ENCODE peak calls at places on chromosomes 11 and 22, in five cellular contexts. A is GM20000, H is pancreas, F is upper lobe of right lung, Z is heart right ventricle. N is an unnamed sample.

GRCh38 chr11:77195071-77195705 is 67.1 kb downstream of the MYO7A start:
- DNase-seq in Z (no peak), H (no peak), F (peak; percentile 41), A (no peak), N (no peak)

GRCh38 chr11:15852179-15852578 is 504.2 kb downstream of the SOX6 start:
- DNase-seq in H (no peak), F (no peak), A (no peak), Z (no peak), N (no peak)

GRCh38 chr11:85109141-85109540 is 518.0 kb downstream of the DLG2 start:
- DNase-seq in H (no peak), Z (no peak), F (no peak), A (peak; percentile 27), N (no peak)

GRCh38 chr11:129881570-129882170 is 13.7 kb downstream of the NFRKB start:
- DNase-seq in H (no peak), F (no peak), A (peak; percentile 40), Z (no peak), N (peak; percentile 48)

GRCh38 chr22:37894939-37895670 is 11.0 kb upstream of the MICALL1 start:
- DNase-seq in F (no peak), A (no peak), H (no peak), Z (no peak), N (peak; percentile 5)

GRCh38 chr11:107576497-107577086 is 11.1 kb upstream of the ALKBH8 start:
- DNase-seq in F (no peak), A (peak; percentile 57), H (no peak), Z (peak; percentile 23), N (peak; percentile 61)

GRCh38 chr11:93113824-93114223 is 84.0 kb downstream of the SLC36A4 start:
- DNase-seq in A (no peak), Z (no peak), F (no peak), H (no peak), N (no peak)

GRCh38 chr11:35683728-35684339 is 21.3 kb downstream of the TRIM44 start:
- DNase-seq in F (no peak), H (no peak), Z (no peak), A (no peak), N (no peak)

GRCh38 chr22:49139492-49140151 is 688.1 kb downstream of the BRD1 start:
- DNase-seq in Z (no peak), H (no peak), F (no peak), A (no peak), N (no peak)

GRCh38 chr22:28955817-28956216 is 72.4 kb downstream of the ZNRF3 start:
- DNase-seq in H (no peak), A (peak; percentile 34), F (no peak), Z (no peak), N (peak; percentile 31)

GRCh38 chr11:47002366-47002765 is 65.8 kb downstream of the CSTPP1 start:
- DNase-seq in A (no peak), Z (no peak), H (no peak), F (no peak), N (no peak)

GRCh38 chr11:116731097-116731761 is 41.6 kb downstream of the BUD13 start:
- DNase-seq in A (no peak), Z (no peak), F (peak; percentile 49), H (no peak), N (no peak)

GRCh38 chr22:41382098-41382578 is 396 bp downstream of the TEF start:
- DNase-seq in H (peak; percentile 80), F (peak; percentile 89), A (peak; percentile 89), Z (peak; percentile 74), N (peak; percentile 88)

GRCh38 chr11:35274909-35275807 is 136.2 kb downstream of the CD44 start:
- DNase-seq in Z (peak; percentile 35), A (no peak), F (peak; percentile 74), H (peak; percentile 85), N (no peak)

GRCh38 chr11:105045897-105046296 is 762 bp upstream of the CARD16 start:
- DNase-seq in A (no peak), Z (no peak), H (no peak), F (no peak), N (no peak)

GRCh38 chr11:38476808-38477565 is 1879.0 kb upstream of the RAG2 start:
- DNase-seq in Z (no peak), H (no peak), F (no peak), A (no peak), N (no peak)

GRCh38 chr22:22884888-22885840 is 2.5 kb upstream of the IGLL5 start:
- DNase-seq in Z (no peak), H (no peak), A (peak; percentile 87), F (no peak), N (peak; percentile 72)

GRCh38 chr11:73184953-73185671 is 33.0 kb upstream of the P2RY2 start:
- DNase-seq in F (peak; percentile 85), A (peak; percentile 66), H (peak; percentile 62), Z (peak; percentile 75), N (peak; percentile 68)

GRCh38 chr11:97865424-97866012 is 1155.2 kb upstream of the CNTN5 start:
- DNase-seq in F (no peak), H (no peak), A (no peak), Z (no peak), N (no peak)

GRCh38 chr11:117459979-117460300 is 132.3 kb downstream of the CEP164 start:
- DNase-seq in A (no peak), F (no peak), Z (no peak), H (no peak), N (no peak)

GRCh38 chr11:65553301-65554001 is 4.7 kb downstream of the LTBP3 start:
- DNase-seq in H (no peak), F (no peak), A (peak; percentile 71), Z (no peak), N (no peak)

GRCh38 chr11:108929241-108929640 is 264.4 kb downstream of the DDX10 start:
- DNase-seq in F (no peak), A (no peak), Z (no peak), H (no peak), N (no peak)

GRCh38 chr11:30789270-30789669 is 203.1 kb upstream of the MPPED2 start:
- DNase-seq in A (no peak), H (no peak), Z (no peak), F (no peak), N (no peak)

GRCh38 chr11:6817668-6818067 is 18.2 kb upstream of the OR6A2 start:
- DNase-seq in Z (no peak), F (no peak), A (no peak), H (no peak), N (no peak)

GRCh38 chr22:17149073-17149815 is 9.8 kb downstream of the HDHD5 start:
- DNase-seq in H (no peak), A (no peak), Z (no peak), F (no peak), N (no peak)

GRCh38 chr22:32637951-32638350 is 163.3 kb downstream of the FBXO7 start:
- DNase-seq in A (no peak), F (no peak), H (no peak), Z (no peak), N (no peak)

GRCh38 chr11:2804701-2805387 is 80.7 kb downstream of the CDKN1C start:
- DNase-seq in H (peak; percentile 10), A (no peak), Z (peak; percentile 48), F (peak; percentile 51), N (no peak)

GRCh38 chr11:94926698-94927237 is 46.6 kb downstream of the CWC15 start:
- DNase-seq in Z (peak; percentile 84), A (no peak), H (peak; percentile 37), F (peak; percentile 75), N (no peak)

GRCh38 chr11:123707606-123708205 is 33.8 kb downstream of the ZNF202 start:
- DNase-seq in F (no peak), A (peak; percentile 60), Z (no peak), H (peak; percentile 28), N (peak; percentile 65)

GRCh38 chr11:15819679-15820286 is 536.6 kb downstream of the SOX6 start:
- DNase-seq in H (peak; percentile 77), F (peak; percentile 87), A (peak; percentile 53), Z (peak; percentile 84), N (peak; percentile 34)

GRCh38 chr11:123429851-123430735 is at the start of gene GRAMD1B:
- DNase-seq in F (peak; percentile 77), H (peak; percentile 21), Z (peak; percentile 62), A (peak; percentile 80), N (peak; percentile 82)

GRCh38 chr11:122177238-122177637 is 61.2 kb upstream of the BLID start:
- DNase-seq in F (no peak), Z (no peak), H (no peak), A (no peak), N (no peak)

GRCh38 chr11:46389450-46390330 is 1.9 kb downstream of the CHRM4 start:
- DNase-seq in A (peak; percentile 92), Z (peak; percentile 74), F (peak; percentile 87), H (peak; percentile 65), N (peak; percentile 94)

GRCh38 chr11:112096194-112096593 is 9.5 kb downstream of the SDHD start:
- DNase-seq in H (no peak), A (no peak), F (no peak), Z (no peak), N (no peak)

DNA sequence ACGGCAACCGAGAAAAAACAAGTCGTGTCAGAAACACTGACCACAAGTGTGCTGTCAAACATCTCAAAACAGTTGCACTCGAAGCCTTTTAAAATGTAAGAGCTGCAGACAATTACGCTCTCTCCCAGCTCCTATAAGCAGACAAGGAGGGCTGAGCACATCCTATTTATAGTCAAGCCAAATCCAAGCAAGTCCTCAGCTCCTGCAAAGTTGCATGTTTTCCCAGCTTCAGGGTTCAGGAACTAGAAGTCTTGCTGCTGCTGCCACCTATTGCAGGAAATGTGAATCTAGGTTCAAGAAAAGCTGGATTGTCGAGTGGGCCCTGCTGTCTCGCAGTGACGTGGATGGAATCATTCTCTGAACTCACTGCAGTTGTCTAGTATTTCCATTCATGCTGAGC is 15.5 kb downstream of the EFCAB6 start:
- DNase-seq in Z (no peak), F (no peak), H (no peak), A (no peak), N (no peak)
- TF ChIP-seq CTCF in Z (no peak), F (peak; percentile 16), H (no peak), A (no peak), N (peak; percentile 24)

GRCh38 chr11:118931576-118931975 is 5.8 kb upstream of the BCL9L start:
- DNase-seq in F (no peak), Z (no peak), A (no peak), H (no peak), N (no peak)
- TF ChIP-seq CTCF in F (no peak), Z (no peak), A (no peak), H (no peak), N (no peak)

DNA sequence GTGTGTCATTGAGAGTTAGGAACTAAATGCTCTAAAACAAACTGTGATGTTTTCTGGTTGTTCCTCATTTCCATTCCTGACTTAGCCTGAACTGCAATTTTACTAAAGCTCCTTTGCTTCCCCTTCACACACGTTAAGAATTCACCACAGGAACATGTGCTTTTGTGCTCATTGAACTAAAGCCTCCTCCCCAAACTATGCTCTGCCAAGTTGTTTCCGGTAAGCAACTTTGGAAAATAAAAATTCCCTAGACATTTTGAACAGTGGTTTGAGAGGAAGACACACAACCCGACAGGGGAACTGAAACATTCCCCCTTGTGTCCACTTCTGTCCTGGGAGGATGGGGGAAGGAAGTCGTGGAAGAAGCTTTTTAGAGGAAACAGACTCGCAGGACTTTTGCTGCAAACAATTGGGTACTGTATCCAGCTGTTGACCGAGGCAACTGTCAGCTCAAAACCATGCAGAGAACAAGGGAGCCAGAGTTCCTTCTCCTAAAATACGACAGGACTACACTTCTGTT is 66.9 kb downstream of the GAB2 start:
- DNase-seq in H (peak; percentile 22), F (no peak), A (no peak), Z (no peak), N (no peak)
- TF ChIP-seq CTCF in H (no peak), F (no peak), A (no peak), Z (no peak), N (no peak)

DNA sequence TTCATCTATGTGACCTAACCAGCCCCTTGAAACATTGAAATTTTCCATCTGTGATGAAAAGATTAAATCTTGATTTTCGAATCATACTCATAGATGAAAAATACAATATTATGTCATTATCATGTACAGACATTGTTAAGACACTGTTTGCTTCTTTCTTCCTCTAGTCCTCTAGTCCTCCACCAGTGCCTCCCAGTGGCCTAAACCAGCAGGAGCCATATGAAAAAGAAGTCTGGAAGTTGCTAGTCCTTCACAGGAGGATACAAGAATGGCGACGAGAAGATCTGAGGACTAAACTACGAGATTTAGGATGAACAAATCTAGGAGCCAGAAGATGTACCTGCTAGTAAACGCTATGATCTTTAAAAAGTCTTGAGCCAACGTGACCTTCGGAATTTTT is 134.1 kb downstream of the SLC17A6 start:
- DNase-seq in H (no peak), F (no peak), A (no peak), Z (no peak), N (no peak)
- TF ChIP-seq CTCF in H (no peak), F (no peak), A (no peak), Z (no peak), N (no peak)